ENCODE peak calls at places on chromosomes 5 and 9, in five cellular contexts. O, K, V, W and X are unnamed samples.

GRCh38 chr9:966936-967335 is 9.5 kb upstream of the DMRT3 start:
- DNase-seq in W (no peak), O (no peak), V (no peak), K (no peak), X (no peak)

GRCh38 chr5:68383888-68384310 is 168.3 kb downstream of the PIK3R1 start:
- DNase-seq in K (no peak), O (no peak), W (no peak), V (no peak), X (no peak)

GRCh38 chr5:95273956-95274520 is 10.9 kb downstream of the MCTP1 start:
- DNase-seq in O (no peak), V (no peak), K (no peak), W (no peak), X (no peak)

GRCh38 chr5:160508780-160509361 is 87.2 kb downstream of the PTTG1 start:
- DNase-seq in V (peak; percentile 89), W (peak; percentile 82), O (no peak), K (peak; percentile 87), X (peak; percentile 89)

GRCh38 chr5:132363431-132364112 is 5.9 kb upstream of the SLC22A5 start:
- DNase-seq in W (peak; percentile 81), K (peak; percentile 87), O (no peak), V (peak; percentile 96), X (peak; percentile 98)

GRCh38 chr5:134594336-134594735 is 38.3 kb downstream of the SAR1B start:
- DNase-seq in O (no peak), W (no peak), V (no peak), K (no peak), X (no peak)

GRCh38 chr5:76016258-76016657 is 66.9 kb upstream of the SV2C start:
- DNase-seq in O (no peak), V (no peak), W (no peak), K (no peak), X (no peak)

GRCh38 chr9:129835860-129836223 is 584 bp downstream of the USP20 start:
- DNase-seq in W (peak; percentile 29), K (no peak), O (no peak), V (peak; percentile 65), X (no peak)

GRCh38 chr9:130835441-130836298 is 616 bp downstream of the ABL1 start:
- DNase-seq in K (peak; percentile 55), O (no peak), V (peak; percentile 53), W (peak; percentile 39), X (peak; percentile 53)

GRCh38 chr9:96392263-96392662 is 8.8 kb upstream of the SLC35D2 start:
- DNase-seq in W (no peak), K (no peak), O (no peak), V (no peak), X (no peak)

GRCh38 chr5:158813275-158813674 is 286.4 kb downstream of the EBF1 start:
- DNase-seq in V (no peak), O (no peak), W (no peak), K (no peak), X (no peak)

GRCh38 chr9:133470988-133471387 is 7.9 kb downstream of the SLC2A6 start:
- DNase-seq in K (no peak), V (no peak), W (no peak), O (no peak), X (no peak)

GRCh38 chr5:143760137-143760505 is 51.8 kb upstream of the HMHB1 start:
- DNase-seq in K (no peak), W (no peak), V (no peak), O (no peak), X (no peak)
- TF ChIP-seq CTCF in K (no peak), W (no peak), V (no peak), O (no peak), X (no peak)

DNA sequence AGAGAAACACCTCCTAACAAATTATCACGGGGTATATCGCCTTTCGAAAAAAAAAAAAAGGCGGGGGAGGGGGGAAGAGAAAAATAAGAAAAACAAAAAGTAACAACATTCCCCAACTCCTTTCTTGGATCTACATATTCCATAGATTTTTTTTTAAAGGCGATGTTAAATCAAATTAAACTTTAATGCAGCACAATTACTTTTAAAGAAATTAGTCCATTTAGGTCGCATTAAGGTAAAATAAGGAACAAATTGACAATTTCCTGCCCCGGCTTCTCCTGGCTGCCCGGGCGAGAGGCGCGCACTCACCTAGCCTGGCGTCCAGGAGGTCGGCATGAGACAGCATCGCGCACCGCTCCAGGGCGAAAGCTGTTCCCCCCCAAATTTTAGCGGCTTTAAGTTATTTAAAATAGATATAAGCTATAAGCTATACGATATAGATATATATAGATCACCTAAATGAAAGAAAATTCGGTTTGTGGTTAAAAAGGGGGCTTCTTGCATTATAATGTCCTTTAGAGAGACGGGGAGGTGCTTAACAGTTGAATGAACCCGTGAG is at the start of gene OTP:
- DNase-seq in W (no peak), K (no peak), O (no peak), V (no peak), X (no peak)
- H3K4me3 ChIP-seq in W (no peak within 1 kb of the TSS), K (no peak within 1 kb of the TSS), O (no peak within 1 kb of the TSS), V (no peak within 1 kb of the TSS), X (no peak within 1 kb of the TSS)

GRCh38 chr9:137588891-137589290 is 1.4 kb downstream of the ZMYND19 start:
- DNase-seq in K (no peak), O (no peak), V (peak; percentile 71), W (no peak), X (no peak)

GRCh38 chr9:137589441-137590122 is 730 bp downstream of the ZMYND19 start:
- DNase-seq in K (peak; percentile 23), O (no peak), V (peak; percentile 53), W (no peak), X (no peak)

GRCh38 chr9:137592767-137593166 is 2.5 kb upstream of the ZMYND19 start:
- DNase-seq in O (no peak), K (no peak), W (no peak), V (no peak), X (no peak)

GRCh38 chr9:137590123-137590468 is 216 bp downstream of the ZMYND19 start:
- DNase-seq in V (no peak), K (no peak), W (no peak), O (no peak), X (no peak)

GRCh38 chr9:137590469-137591383 is at the start of gene ZMYND19:
- DNase-seq in O (peak; percentile 46), K (peak; percentile 92), W (peak; percentile 78), V (peak; percentile 96), X (peak; percentile 83)
- TF ChIP-seq CTCF in O (no peak), K (no peak), W (no peak), V (no peak), X (no peak)

GRCh38 chr9:73023025-73023541 is 70.2 kb upstream of the ALDH1A1 start:
- DNase-seq in O (no peak), K (peak; percentile 81), V (peak; percentile 84), W (peak; percentile 73), X (peak; percentile 80)
- H3K4me3 ChIP-seq in O (no peak overlapping the region), K (no peak overlapping the region), V (no peak overlapping the region), W (no peak overlapping the region), X (no peak overlapping the region)

GRCh38 chr5:142317673-142318261 is 7.1 kb downstream of the SPRY4 start:
- DNase-seq in K (no peak), W (no peak), O (no peak), V (peak; percentile 42), X (peak; percentile 50)
- TF ChIP-seq CTCF in K (peak; percentile 36), W (peak; percentile 39), O (no peak), V (peak; percentile 17), X (peak; percentile 44)

GRCh38 chr5:38240212-38240611 is 18.1 kb upstream of the EGFLAM start:
- DNase-seq in W (no peak), O (no peak), K (no peak), V (no peak), X (no peak)
- H3K4me3 ChIP-seq in W (no peak overlapping the region), O (no peak overlapping the region), K (no peak overlapping the region), V (no peak overlapping the region), X (no peak overlapping the region)

DNA sequence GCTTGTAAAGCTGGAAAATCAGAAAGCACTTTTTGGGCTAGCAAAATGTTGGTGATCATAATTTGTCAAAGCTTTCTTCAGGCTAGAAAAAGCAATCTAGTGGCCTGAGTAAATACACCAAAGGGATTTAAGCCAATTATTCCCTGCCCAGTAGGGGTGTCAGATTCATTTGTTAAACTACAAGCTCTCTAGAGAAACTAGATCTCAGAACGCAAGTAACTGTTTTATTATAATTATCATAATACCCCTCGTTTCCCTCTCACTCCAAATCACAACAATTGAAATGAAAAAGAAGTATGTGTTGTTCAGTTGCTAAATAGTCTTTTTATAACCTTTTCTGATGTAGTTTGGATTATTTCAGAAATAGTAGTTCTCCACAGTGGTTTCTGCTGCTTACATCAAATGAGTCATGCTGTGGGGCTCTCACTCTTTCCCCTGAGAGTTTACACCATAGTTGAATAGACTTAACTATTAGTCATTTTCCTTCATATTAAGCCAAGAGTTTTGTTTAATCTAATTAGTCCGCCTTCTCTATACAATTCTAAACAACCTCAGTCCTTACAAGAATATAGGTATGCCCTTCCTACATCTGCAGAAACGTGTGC is 918.6 kb upstream of the DMAC1 start:
- DNase-seq in K (peak; percentile 76), V (peak; percentile 80), O (no peak), W (peak; percentile 11), X (peak; percentile 61)
- TF ChIP-seq CTCF in K (no peak), V (no peak), O (no peak), W (no peak), X (no peak)

GRCh38 chr9:35522189-35522588 is 32.3 kb downstream of the RUSC2 start:
- DNase-seq in K (no peak), V (no peak), O (no peak), W (no peak), X (no peak)

GRCh38 chr9:35529156-35529823 is 39.4 kb downstream of the RUSC2 start:
- DNase-seq in O (no peak), V (no peak), K (no peak), W (no peak), X (no peak)

GRCh38 chr9:35522725-35523124 is 32.8 kb downstream of the RUSC2 start:
- DNase-seq in V (no peak), K (no peak), O (no peak), W (no peak), X (no peak)

GRCh38 chr9:35521708-35522107 is 31.8 kb downstream of the RUSC2 start:
- DNase-seq in K (peak; percentile 52), O (no peak), W (peak; percentile 85), V (peak; percentile 59), X (peak; percentile 81)

GRCh38 chr9:35526087-35526801 is 36.3 kb downstream of the RUSC2 start:
- DNase-seq in W (peak; percentile 76), K (peak; percentile 85), V (peak; percentile 70), O (no peak), X (peak; percentile 73)
- H3K4me3 ChIP-seq in W (no peak overlapping the region), K (no peak overlapping the region), V (no peak overlapping the region), O (no peak overlapping the region), X (no peak overlapping the region)

GRCh38 chr9:12818431-12819000 is 43.7 kb downstream of the LURAP1L start:
- DNase-seq in W (peak; percentile 93), O (no peak), V (peak; percentile 37), K (peak; percentile 73), X (peak; percentile 70)
- TF ChIP-seq CTCF in W (peak; percentile 61), O (no peak), V (no peak), K (peak; percentile 36), X (no peak)

DNA sequence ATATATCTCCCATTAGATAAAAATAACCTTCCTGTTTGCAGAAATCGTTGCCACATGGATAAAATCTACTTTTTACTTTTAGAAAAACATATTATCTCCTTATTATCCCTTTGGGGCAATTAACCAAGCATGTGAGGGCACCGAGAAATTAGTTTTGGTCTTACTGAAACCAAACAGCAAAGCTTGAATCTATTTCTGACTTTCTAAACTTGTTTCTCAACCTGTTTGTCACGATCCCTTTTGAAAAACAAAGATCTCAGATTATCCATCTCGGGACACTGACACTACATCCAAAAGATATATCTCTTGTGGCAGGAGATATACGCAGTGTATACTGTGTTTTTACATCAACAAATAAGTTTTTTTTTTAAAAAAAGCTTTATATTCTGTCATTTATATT is 2.3 kb downstream of the TUT7 start:
- DNase-seq in O (no peak), W (no peak), V (no peak), K (no peak), X (no peak)
- H3K4me3 ChIP-seq in O (peak overlapping the region; percentile 24), W (peak overlapping the region; percentile 78), V (peak overlapping the region; percentile 67), K (no peak overlapping the region), X (peak overlapping the region; percentile 1)